ENCODE peak calls at places on chromosome 4, in five cellular contexts. One of them, this sample, is unnamed.
A peak's percentile ranks its signal among the peaks of the same experiment; 100 is the strongest.

GRCh38 chr4:5474756-5475155 is 233.6 kb downstream of the EVC2 start:
- DNase-seq in mucosa of descending colon: no peak
- DNase-seq in AG09309: no peak
- DNase-seq in colonic mucosa: no peak
- DNase-seq in progenitor cell of endocrine pancreas: no peak
- DNase-seq in this sample: no peak

GRCh38 chr4:38582445-38582844 is 81.6 kb upstream of the KLF3 start:
- DNase-seq in mucosa of descending colon: no peak
- DNase-seq in AG09309: no peak
- DNase-seq in colonic mucosa: no peak
- DNase-seq in progenitor cell of endocrine pancreas: no peak
- DNase-seq in this sample: no peak

GRCh38 chr4:175435437-175435836 is 376.6 kb downstream of the GPM6A start:
- DNase-seq in mucosa of descending colon: no peak
- DNase-seq in AG09309: no peak
- DNase-seq in colonic mucosa: no peak
- DNase-seq in progenitor cell of endocrine pancreas: no peak
- DNase-seq in this sample: no peak

GRCh38 chr4:130478406-130478805 is 1382.5 kb downstream of the C4orf33 start:
- DNase-seq in mucosa of descending colon: no peak
- DNase-seq in AG09309: no peak
- DNase-seq in colonic mucosa: no peak
- DNase-seq in progenitor cell of endocrine pancreas: no peak
- DNase-seq in this sample: no peak

GRCh38 chr4:176377705-176378302 is 58.0 kb downstream of the SPCS3 start:
- DNase-seq in mucosa of descending colon: no peak
- DNase-seq in AG09309: no peak
- DNase-seq in colonic mucosa: no peak
- DNase-seq in progenitor cell of endocrine pancreas: no peak
- DNase-seq in this sample: no peak

GRCh38 chr4:38529189-38530115 is 134.5 kb upstream of the KLF3 start:
- DNase-seq in mucosa of descending colon: peak; percentile 68
- DNase-seq in AG09309: no peak
- DNase-seq in colonic mucosa: peak; percentile 81
- DNase-seq in progenitor cell of endocrine pancreas: no peak
- DNase-seq in this sample: no peak

GRCh38 chr4:156255608-156256007 is 301.9 kb upstream of the CTSO start:
- DNase-seq in mucosa of descending colon: no peak
- DNase-seq in AG09309: no peak
- DNase-seq in colonic mucosa: no peak
- DNase-seq in progenitor cell of endocrine pancreas: no peak
- DNase-seq in this sample: no peak

GRCh38 chr4:89434364-89434988 is 126.9 kb upstream of the GPRIN3 start:
- DNase-seq in mucosa of descending colon: no peak
- DNase-seq in AG09309: peak; percentile 1
- DNase-seq in colonic mucosa: no peak
- DNase-seq in progenitor cell of endocrine pancreas: no peak
- DNase-seq in this sample: no peak

GRCh38 chr4:178273168-178273567 is 830.9 kb upstream of the AGA start:
- DNase-seq in mucosa of descending colon: no peak
- DNase-seq in AG09309: no peak
- DNase-seq in colonic mucosa: no peak
- DNase-seq in progenitor cell of endocrine pancreas: no peak
- DNase-seq in this sample: no peak

GRCh38 chr4:61211781-61212180 is 11.7 kb downstream of the ADGRL3 start:
- DNase-seq in mucosa of descending colon: no peak
- DNase-seq in AG09309: no peak
- DNase-seq in colonic mucosa: no peak
- DNase-seq in progenitor cell of endocrine pancreas: no peak
- DNase-seq in this sample: no peak

GRCh38 chr4:65669981-65670330 is 333 bp downstream of the EPHA5 start:
- DNase-seq in mucosa of descending colon: no peak
- DNase-seq in AG09309: no peak
- DNase-seq in colonic mucosa: no peak
- DNase-seq in progenitor cell of endocrine pancreas: no peak
- DNase-seq in this sample: no peak

GRCh38 chr4:21811576-21811975 is 137.0 kb downstream of the KCNIP4 start:
- DNase-seq in mucosa of descending colon: no peak
- DNase-seq in AG09309: peak; percentile 54
- DNase-seq in colonic mucosa: no peak
- DNase-seq in progenitor cell of endocrine pancreas: no peak
- DNase-seq in this sample: no peak

GRCh38 chr4:109506890-109507289 is 53.2 kb upstream of the MCUB start:
- DNase-seq in mucosa of descending colon: no peak
- DNase-seq in AG09309: no peak
- DNase-seq in colonic mucosa: no peak
- DNase-seq in progenitor cell of endocrine pancreas: no peak
- DNase-seq in this sample: no peak

GRCh38 chr4:66855956-66856355 is 689.3 kb downstream of the CENPC start:
- DNase-seq in mucosa of descending colon: no peak
- DNase-seq in AG09309: no peak
- DNase-seq in colonic mucosa: no peak
- DNase-seq in progenitor cell of endocrine pancreas: no peak
- DNase-seq in this sample: no peak

GRCh38 chr4:21517460-21517859 is 431.1 kb downstream of the KCNIP4 start:
- DNase-seq in mucosa of descending colon: no peak
- DNase-seq in AG09309: no peak
- DNase-seq in colonic mucosa: no peak
- DNase-seq in progenitor cell of endocrine pancreas: no peak
- DNase-seq in this sample: no peak

GRCh38 chr4:161799687-161800086 is 364.1 kb downstream of the FSTL5 start:
- DNase-seq in mucosa of descending colon: no peak
- DNase-seq in AG09309: no peak
- DNase-seq in colonic mucosa: no peak
- DNase-seq in progenitor cell of endocrine pancreas: no peak
- DNase-seq in this sample: no peak

GRCh38 chr4:90958256-90958895 is 831.2 kb downstream of the CCSER1 start:
- DNase-seq in mucosa of descending colon: no peak
- DNase-seq in AG09309: no peak
- DNase-seq in colonic mucosa: no peak
- DNase-seq in progenitor cell of endocrine pancreas: no peak
- DNase-seq in this sample: no peak

GRCh38 chr4:159382875-159383568 is 280.1 kb downstream of the RAPGEF2 start:
- DNase-seq in mucosa of descending colon: no peak
- DNase-seq in AG09309: no peak
- DNase-seq in colonic mucosa: no peak
- DNase-seq in progenitor cell of endocrine pancreas: no peak
- DNase-seq in this sample: no peak

GRCh38 chr4:8688041-8688907 is 95.7 kb downstream of the CPZ start:
- DNase-seq in mucosa of descending colon: peak; percentile 59
- DNase-seq in AG09309: no peak
- DNase-seq in colonic mucosa: peak; percentile 24
- DNase-seq in progenitor cell of endocrine pancreas: peak; percentile 68
- DNase-seq in this sample: peak; percentile 42

GRCh38 chr4:26952891-26953290 is 92.2 kb downstream of the STIM2 start:
- DNase-seq in mucosa of descending colon: no peak
- DNase-seq in AG09309: no peak
- DNase-seq in colonic mucosa: no peak
- DNase-seq in progenitor cell of endocrine pancreas: no peak
- DNase-seq in this sample: no peak

GRCh38 chr4:73871911-73872310 is 2.7 kb downstream of the CXCL1 start:
- DNase-seq in mucosa of descending colon: no peak
- DNase-seq in AG09309: no peak
- DNase-seq in colonic mucosa: no peak
- DNase-seq in progenitor cell of endocrine pancreas: no peak
- DNase-seq in this sample: no peak

GRCh38 chr4:8913121-8913857 is 41.6 kb upstream of the HMX1 start:
- DNase-seq in mucosa of descending colon: no peak
- DNase-seq in AG09309: no peak
- DNase-seq in colonic mucosa: peak; percentile 12
- DNase-seq in progenitor cell of endocrine pancreas: peak; percentile 5
- DNase-seq in this sample: no peak

GRCh38 chr4:73776363-73776762 is 36.0 kb downstream of the CXCL8 start:
- DNase-seq in mucosa of descending colon: no peak
- DNase-seq in AG09309: peak; percentile 1
- DNase-seq in colonic mucosa: peak; percentile 41
- DNase-seq in progenitor cell of endocrine pancreas: no peak
- DNase-seq in this sample: no peak

GRCh38 chr4:158282252-158282651 is 72.0 kb downstream of the TMEM144 start:
- DNase-seq in mucosa of descending colon: no peak
- DNase-seq in AG09309: no peak
- DNase-seq in colonic mucosa: no peak
- DNase-seq in progenitor cell of endocrine pancreas: no peak
- DNase-seq in this sample: no peak

GRCh38 chr4:60088803-60089202 is 1111.3 kb upstream of the ADGRL3 start:
- DNase-seq in mucosa of descending colon: no peak
- DNase-seq in AG09309: no peak
- DNase-seq in colonic mucosa: no peak
- DNase-seq in progenitor cell of endocrine pancreas: no peak
- DNase-seq in this sample: no peak

GRCh38 chr4:3010998-3011397 is 47.6 kb downstream of the GRK4 start:
- DNase-seq in mucosa of descending colon: no peak
- DNase-seq in AG09309: peak; percentile 81
- DNase-seq in colonic mucosa: no peak
- DNase-seq in progenitor cell of endocrine pancreas: no peak
- DNase-seq in this sample: no peak

GRCh38 chr4:112287258-112287873 is 1.7 kb upstream of the TIFA start:
- DNase-seq in mucosa of descending colon: no peak
- DNase-seq in AG09309: no peak
- DNase-seq in colonic mucosa: no peak
- DNase-seq in progenitor cell of endocrine pancreas: no peak
- DNase-seq in this sample: no peak

GRCh38 chr4:1511441-1512041 is 105.3 kb upstream of the NKX1-1 start:
- DNase-seq in mucosa of descending colon: peak; percentile 14
- DNase-seq in AG09309: no peak
- DNase-seq in colonic mucosa: peak; percentile 30
- DNase-seq in progenitor cell of endocrine pancreas: no peak
- DNase-seq in this sample: no peak

DNA sequence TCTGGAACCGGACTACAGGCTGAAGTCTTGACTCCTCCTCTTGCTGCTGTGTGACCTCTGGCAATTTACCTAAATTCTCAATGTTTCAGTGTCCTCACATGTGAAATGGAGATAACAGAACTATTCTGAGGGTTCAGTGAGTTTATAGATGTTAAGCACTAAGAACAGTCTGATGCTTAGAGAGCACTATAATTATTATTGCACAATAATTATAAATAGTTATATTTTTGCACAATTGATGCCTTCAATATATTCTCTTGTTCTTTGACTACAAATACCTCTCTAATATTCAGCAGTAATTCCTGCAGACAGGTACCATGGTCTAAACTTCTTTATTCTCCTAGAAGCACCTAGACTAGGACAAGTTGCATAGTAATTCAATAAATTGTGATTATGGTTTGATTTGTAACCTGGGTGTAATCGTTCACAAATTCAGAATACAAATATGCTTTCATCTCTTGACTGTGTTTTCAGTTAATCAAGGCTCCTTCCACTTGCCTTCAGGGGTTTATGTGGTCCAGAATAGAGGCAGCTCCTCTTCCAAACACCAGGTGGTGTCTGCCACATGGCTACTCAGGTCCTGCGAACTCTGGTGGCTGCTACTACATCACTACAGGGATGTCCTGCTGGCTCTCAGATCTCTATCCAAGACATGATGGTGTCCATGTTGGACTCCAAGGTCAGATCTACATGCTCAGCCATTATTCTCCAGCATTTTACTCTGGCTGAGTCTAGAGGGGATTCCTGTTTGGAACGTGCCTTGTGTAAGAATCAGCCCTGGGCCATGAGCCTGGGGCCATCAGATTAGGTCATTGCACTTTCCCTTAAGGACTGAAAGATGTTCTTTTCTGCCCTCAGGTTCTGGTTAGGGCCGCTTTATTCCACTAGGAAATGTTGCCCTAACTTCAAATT is 103.4 kb downstream of the QRFPR start:
- DNase-seq in mucosa of descending colon: no peak
- DNase-seq in AG09309: no peak
- DNase-seq in colonic mucosa: no peak
- DNase-seq in progenitor cell of endocrine pancreas: no peak
- DNase-seq in this sample: no peak
- TF ChIP-seq CTCF in mucosa of descending colon: peak; percentile 16
- TF ChIP-seq CTCF in AG09309: peak; percentile 14
- TF ChIP-seq CTCF in colonic mucosa: peak; percentile 33
- TF ChIP-seq CTCF in progenitor cell of endocrine pancreas: peak; percentile 55
- TF ChIP-seq CTCF in this sample: no peak

DNA sequence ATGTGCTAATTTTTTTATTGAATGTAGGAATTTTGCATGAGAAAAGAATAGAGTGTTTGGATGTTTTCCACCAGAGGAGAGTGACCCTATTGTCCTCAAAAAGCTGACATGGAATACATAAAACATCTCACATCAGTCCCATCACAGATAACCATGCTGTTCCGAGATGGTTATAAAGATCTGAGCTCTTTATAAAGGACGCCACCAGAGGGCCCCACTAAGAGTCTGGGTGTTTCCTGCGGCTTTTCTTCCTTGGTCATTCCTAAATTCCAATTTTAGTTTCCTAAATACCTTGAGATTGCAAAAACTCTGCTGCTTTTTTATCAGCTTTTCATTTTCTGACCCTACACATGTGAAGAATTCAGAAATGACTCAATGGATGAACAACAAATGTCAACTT is 504.5 kb upstream of the FRG1 start:
- DNase-seq in mucosa of descending colon: no peak
- DNase-seq in AG09309: no peak
- DNase-seq in colonic mucosa: no peak
- DNase-seq in progenitor cell of endocrine pancreas: no peak
- DNase-seq in this sample: no peak
- TF ChIP-seq CTCF in mucosa of descending colon: no peak
- TF ChIP-seq CTCF in AG09309: no peak
- TF ChIP-seq CTCF in colonic mucosa: no peak
- TF ChIP-seq CTCF in progenitor cell of endocrine pancreas: peak; percentile 28
- TF ChIP-seq CTCF in this sample: no peak

GRCh38 chr4:188403272-188403671 is 264.0 kb downstream of the TRIML1 start:
- DNase-seq in mucosa of descending colon: no peak
- DNase-seq in AG09309: no peak
- DNase-seq in colonic mucosa: no peak
- DNase-seq in progenitor cell of endocrine pancreas: no peak
- DNase-seq in this sample: no peak
- TF ChIP-seq CTCF in mucosa of descending colon: no peak
- TF ChIP-seq CTCF in AG09309: no peak
- TF ChIP-seq CTCF in colonic mucosa: no peak
- TF ChIP-seq CTCF in progenitor cell of endocrine pancreas: no peak
- TF ChIP-seq CTCF in this sample: no peak

GRCh38 chr4:77432702-77433101 is 172.9 kb upstream of the CXCL13 start:
- DNase-seq in mucosa of descending colon: no peak
- DNase-seq in AG09309: no peak
- DNase-seq in colonic mucosa: peak; percentile 21
- DNase-seq in progenitor cell of endocrine pancreas: no peak
- DNase-seq in this sample: no peak

GRCh38 chr4:77433102-77433733 is 172.4 kb upstream of the CXCL13 start:
- DNase-seq in mucosa of descending colon: no peak
- DNase-seq in AG09309: no peak
- DNase-seq in colonic mucosa: peak; percentile 22
- DNase-seq in progenitor cell of endocrine pancreas: no peak
- DNase-seq in this sample: no peak

GRCh38 chr4:77434299-77435092 is 171.1 kb upstream of the CXCL13 start:
- DNase-seq in mucosa of descending colon: no peak
- DNase-seq in AG09309: no peak
- DNase-seq in colonic mucosa: no peak
- DNase-seq in progenitor cell of endocrine pancreas: no peak
- DNase-seq in this sample: no peak

DNA sequence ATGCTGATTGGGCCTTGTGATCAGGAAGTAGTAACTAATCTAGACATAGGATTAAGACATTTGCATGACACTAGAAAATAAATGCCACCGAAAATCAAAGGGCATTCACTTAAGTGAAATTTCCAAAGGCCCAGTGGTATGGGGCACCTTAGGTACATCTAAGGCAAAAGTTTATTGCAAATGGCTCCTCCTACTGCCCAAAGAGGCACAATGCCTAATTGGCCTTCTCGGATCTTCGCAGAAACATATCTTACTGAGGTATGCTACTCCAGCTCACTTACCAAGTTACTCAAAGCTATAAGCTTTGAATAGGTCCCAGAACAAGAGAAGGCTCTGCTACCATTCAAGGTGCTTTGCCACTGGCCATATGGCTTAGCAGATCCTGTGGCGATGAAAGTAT is 174.8 kb upstream of the CXCL13 start:
- DNase-seq in mucosa of descending colon: no peak
- DNase-seq in AG09309: no peak
- DNase-seq in colonic mucosa: no peak
- DNase-seq in progenitor cell of endocrine pancreas: no peak
- DNase-seq in this sample: no peak
- TF ChIP-seq CTCF in mucosa of descending colon: no peak
- TF ChIP-seq CTCF in AG09309: no peak
- TF ChIP-seq CTCF in colonic mucosa: no peak
- TF ChIP-seq CTCF in progenitor cell of endocrine pancreas: no peak
- TF ChIP-seq CTCF in this sample: no peak